ENCODE peak calls at places on chromosomes 4 and X, in eight cellular contexts. P is cerebellar cortex; F is activated T-helper 1 cell treated with anti-CD3 and anti-CD28 coated beads, Interleukin-2, amount 50 U/mL, for 16 hours; H is HS-5; X is GM04504; A is GM03348; U is activated CD8-positive, alpha-beta memory T cell treated with anti-CD3 and anti-CD28 coated beads for 48 hours; S is Right ventricle myocardium superior. D is an unnamed sample.

GRCh38 chrX:29555465-29556091 is 659.8 kb upstream of the MAGEB2 start:
- DNase-seq in S (no peak), H (no peak), A (no peak), X (no peak), U (no peak), F (no peak), P (no peak), D (no peak)

GRCh38 chrX:78384486-78384885 is 57.1 kb upstream of the CYSLTR1 start:
- DNase-seq in A (no peak), U (no peak), S (no peak), P (no peak), X (no peak), H (no peak), F (no peak), D (no peak)

GRCh38 chr4:108426493-108426892 is 193.9 kb upstream of the RPL34 start:
- DNase-seq in A (peak; percentile 16), S (no peak), P (no peak), H (peak; percentile 43), U (no peak), X (peak; percentile 10), F (no peak), D (no peak)

GRCh38 chr4:7903686-7904085 is 36.0 kb downstream of the AFAP1 start:
- DNase-seq in S (no peak), F (no peak), X (no peak), A (peak; percentile 23), P (no peak), H (no peak), U (no peak), D (no peak)

GRCh38 chr4:7161721-7162214 is 30.6 kb upstream of the SORCS2 start:
- DNase-seq in A (peak; percentile 66), U (no peak), P (no peak), F (no peak), S (no peak), H (no peak), X (no peak), D (no peak)

GRCh38 chr4:89549907-89550306 is 242.3 kb upstream of the GPRIN3 start:
- DNase-seq in S (no peak), A (no peak), F (no peak), U (no peak), H (peak; percentile 63), P (no peak), X (peak; percentile 12), D (no peak)

GRCh38 chr4:174580597-174580996 is 58.3 kb upstream of the HPGD start:
- DNase-seq in S (no peak), F (no peak), P (no peak), U (no peak), H (no peak), A (peak; percentile 5), X (no peak), D (no peak)

GRCh38 chr4:128461300-128462103 is 173.9 kb upstream of the PGRMC2 start:
- DNase-seq in A (peak; percentile 64), U (no peak), X (peak; percentile 53), P (no peak), F (no peak), H (no peak), S (no peak), D (no peak)

GRCh38 chr4:142211444-142211843 is 575.1 kb downstream of the IL15 start:
- DNase-seq in P (no peak), H (no peak), U (no peak), S (no peak), X (no peak), F (no peak), A (no peak), D (no peak)

GRCh38 chrX:118974908-118975671 is 672 bp downstream of the LONRF3 start:
- DNase-seq in X (no peak), A (peak; percentile 9), P (peak; percentile 17), S (peak; percentile 51), U (peak; percentile 15), F (peak; percentile 9), H (no peak), D (peak; percentile 60)

GRCh38 chr4:152693875-152694274 is 14.1 kb upstream of the TMEM154 start:
- DNase-seq in U (no peak), F (no peak), P (no peak), H (no peak), A (no peak), X (no peak), S (no peak), D (no peak)

GRCh38 chr4:143711543-143712159 is 11.2 kb upstream of the FREM3 start:
- DNase-seq in H (no peak), F (no peak), U (no peak), P (no peak), X (no peak), A (no peak), S (no peak), D (peak; percentile 68)

GRCh38 chrX:112380541-112381278 is 298.1 kb upstream of the TRPC5 start:
- DNase-seq in U (no peak), A (no peak), P (no peak), S (no peak), F (no peak), X (no peak), H (no peak), D (no peak)

GRCh38 chr4:158065603-158066002 is 107.2 kb downstream of the GASK1B start:
- DNase-seq in P (no peak), F (no peak), U (no peak), A (no peak), X (no peak), S (no peak), H (no peak), D (no peak)

GRCh38 chr4:185096032-185096653 is 46.9 kb upstream of the SLC25A4 start:
- DNase-seq in A (peak; percentile 60), H (no peak), U (no peak), P (peak; percentile 40), S (no peak), X (peak; percentile 13), F (no peak), D (peak; percentile 70)

GRCh38 chr4:163132469-163133222 is 34.0 kb downstream of the NAF1 start:
- DNase-seq in A (no peak), X (no peak), H (no peak), U (no peak), P (no peak), S (no peak), F (no peak), D (no peak)